ENCODE peak calls at places on chromosome 3, in eight cellular contexts. M is fibroblast of villous mesenchyme, Y is fibroblast of lung, S is AG04450, V is cardiac fibroblast, F is lower lobe of right lung, Z is colonic mucosa, L is IMR-90. E is an unnamed sample.

GRCh38 chr3:73786346-73786807 is 161.6 kb upstream of the PDZRN3 start:
- DNase-seq in L (peak; percentile 97), Y (peak; percentile 89), V (peak; percentile 84), Z (no peak), S (peak; percentile 73), M (peak; percentile 50), F (no peak), E (peak; percentile 86)

GRCh38 chr3:159237221-159237620 is 435.4 kb downstream of the MFSD1 start:
- DNase-seq in F (no peak), M (no peak), Z (no peak), L (no peak), Y (no peak), S (no peak), V (no peak), E (no peak)

GRCh38 chr3:45225465-45226205 is 452 bp downstream of the TMEM158 start:
- DNase-seq in L (no peak), S (no peak), V (peak; percentile 33), Y (no peak), M (no peak), F (peak; percentile 55), Z (no peak), E (peak; percentile 46)

GRCh38 chr3:150183619-150184425 is 213.1 kb upstream of the PFN2 start:
- DNase-seq in F (peak; percentile 62), Y (peak; percentile 86), L (peak; percentile 83), V (peak; percentile 84), M (peak; percentile 80), S (peak; percentile 46), Z (peak; percentile 62), E (peak; percentile 88)

GRCh38 chr3:97940034-97940433 is 32.2 kb downstream of the RIOX2 start:
- DNase-seq in Z (no peak), F (no peak), L (no peak), Y (no peak), S (no peak), V (peak; percentile 19), M (no peak), E (peak; percentile 22)

GRCh38 chr3:136366289-136366688 is 116.1 kb downstream of the PCCB start:
- DNase-seq in F (no peak), V (peak; percentile 39), Y (peak; percentile 84), Z (no peak), S (peak; percentile 10), L (peak; percentile 68), M (peak; percentile 58), E (peak; percentile 54)

GRCh38 chr3:35422826-35423601 is 216.3 kb upstream of the ARPP21 start:
- DNase-seq in M (peak; percentile 1), F (no peak), V (peak; percentile 25), L (no peak), Z (no peak), S (no peak), Y (no peak), E (peak; percentile 83)

GRCh38 chr3:45241206-45241605 is 15.1 kb upstream of the TMEM158 start:
- DNase-seq in M (no peak), Z (no peak), V (no peak), F (no peak), Y (no peak), S (no peak), L (no peak), E (no peak)

GRCh38 chr3:134860141-134860540 is 65.1 kb downstream of the EPHB1 start:
- DNase-seq in Z (no peak), V (no peak), Y (no peak), S (no peak), L (no peak), F (no peak), M (no peak), E (no peak)

GRCh38 chr3:38458796-38459498 is 5.3 kb downstream of the ACVR2B start:
- DNase-seq in Z (peak; percentile 68), S (no peak), M (peak; percentile 38), L (peak; percentile 22), V (peak; percentile 63), Y (peak; percentile 40), F (peak; percentile 80), E (no peak)

GRCh38 chr3:48011771-48012170 is 4.4 kb downstream of the MAP4 start:
- DNase-seq in V (no peak), L (no peak), Z (no peak), F (no peak), Y (no peak), M (no peak), S (no peak), E (no peak)
- TF ChIP-seq CTCF in V (no peak), L (no peak), Z (no peak), F (no peak), Y (no peak), M (no peak), S (no peak), E (no peak)

GRCh38 chr3:12289562-12289961 is 692 bp downstream of the PPARG start:
- DNase-seq in Z (no peak), Y (no peak), M (no peak), L (no peak), S (no peak), F (no peak), V (no peak), E (no peak)

GRCh38 chr3:12287727-12288465 is 974 bp upstream of the PPARG start:
- DNase-seq in F (peak; percentile 70), Z (peak; percentile 47), S (no peak), Y (peak; percentile 47), L (no peak), M (peak; percentile 34), V (peak; percentile 67), E (peak; percentile 51)

GRCh38 chr3:12286927-12287726 is 1.7 kb upstream of the PPARG start:
- DNase-seq in L (no peak), Z (peak; percentile 54), F (peak; percentile 52), V (peak; percentile 29), M (no peak), Y (peak; percentile 40), S (no peak), E (peak; percentile 29)

GRCh38 chr3:12286504-12286903 is 2.4 kb upstream of the PPARG start:
- DNase-seq in Z (no peak), Y (no peak), M (no peak), L (no peak), F (no peak), V (no peak), S (no peak), E (no peak)

DNA sequence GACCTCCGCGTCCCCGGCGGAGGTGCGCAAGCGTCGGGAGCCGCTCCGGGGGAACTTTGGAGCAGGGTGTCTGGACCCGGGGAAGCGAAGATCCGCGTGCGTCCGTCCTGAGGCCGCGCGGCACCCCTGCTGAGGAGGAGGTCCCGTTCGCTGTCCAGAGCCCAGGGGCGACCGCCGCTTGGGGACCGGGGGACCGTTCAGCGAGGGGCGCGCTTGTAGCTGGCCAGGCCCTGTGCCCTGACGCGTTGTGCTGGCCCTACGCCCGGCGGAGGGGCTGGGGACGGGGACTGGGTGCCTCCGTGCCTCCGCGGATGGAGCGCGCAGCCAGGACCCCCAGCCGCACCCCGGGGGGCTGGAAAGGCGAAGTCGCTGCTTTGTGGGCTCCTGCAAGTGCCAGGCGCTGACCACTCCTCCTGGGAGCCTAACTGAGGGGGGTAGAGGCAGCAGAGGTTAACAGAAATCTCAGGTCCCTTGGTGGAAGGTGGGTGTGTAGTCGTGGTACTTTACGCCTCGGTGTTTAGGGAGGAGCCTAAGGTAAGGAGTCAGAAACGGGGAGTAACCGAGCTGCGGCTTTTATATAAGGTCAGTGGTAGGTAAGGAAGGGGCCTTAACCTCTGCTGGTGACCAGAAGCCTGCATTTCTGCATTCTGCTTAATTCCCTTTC is at the start of gene PPARG:
- DNase-seq in Y (peak; percentile 66), F (peak; percentile 62), V (peak; percentile 68), M (peak; percentile 32), S (no peak), L (no peak), Z (peak; percentile 85), E (peak; percentile 55)
- H3K4me3 ChIP-seq in Y (peak within 1 kb of the TSS; percentile 80), F (peak within 1 kb of the TSS; percentile 75), V (peak within 1 kb of the TSS; percentile 93), M (peak within 1 kb of the TSS; percentile 70), S (peak within 1 kb of the TSS; percentile 77), L (peak within 1 kb of the TSS; percentile 95), Z (peak within 1 kb of the TSS; percentile 83), E (peak within 1 kb of the TSS; percentile 87)

GRCh38 chr3:88057650-88058321 is 1.0 kb downstream of the CGGBP1 start:
- DNase-seq in Y (peak; percentile 52), M (peak; percentile 37), V (peak; percentile 51), L (peak; percentile 20), S (no peak), F (no peak), Z (no peak), E (peak; percentile 59)
- TF ChIP-seq CTCF in Y (no peak), M (peak; percentile 26), V (peak; percentile 29), L (peak; percentile 25), S (peak; percentile 38), F (no peak), Z (no peak), E (peak; percentile 56)

GRCh38 chr3:12870942-12871341 is 29.6 kb upstream of the RPL32 start:
- DNase-seq in Y (no peak), F (no peak), M (peak; percentile 14), V (no peak), Z (no peak), L (peak; percentile 33), S (no peak), E (no peak)

GRCh38 chr3:12866836-12867235 is 25.5 kb upstream of the RPL32 start:
- DNase-seq in L (no peak), V (no peak), M (no peak), Y (no peak), F (no peak), Z (no peak), S (no peak), E (no peak)

GRCh38 chr3:12871404-12871983 is 30.1 kb upstream of the RPL32 start:
- DNase-seq in V (no peak), S (no peak), Z (no peak), M (no peak), F (no peak), L (no peak), Y (no peak), E (no peak)

GRCh38 chr3:12868039-12869024 is 27.0 kb upstream of the RPL32 start:
- DNase-seq in S (peak; percentile 61), F (peak; percentile 90), V (peak; percentile 91), M (peak; percentile 84), L (peak; percentile 87), Y (peak; percentile 89), Z (peak; percentile 84), E (peak; percentile 92)

DNA sequence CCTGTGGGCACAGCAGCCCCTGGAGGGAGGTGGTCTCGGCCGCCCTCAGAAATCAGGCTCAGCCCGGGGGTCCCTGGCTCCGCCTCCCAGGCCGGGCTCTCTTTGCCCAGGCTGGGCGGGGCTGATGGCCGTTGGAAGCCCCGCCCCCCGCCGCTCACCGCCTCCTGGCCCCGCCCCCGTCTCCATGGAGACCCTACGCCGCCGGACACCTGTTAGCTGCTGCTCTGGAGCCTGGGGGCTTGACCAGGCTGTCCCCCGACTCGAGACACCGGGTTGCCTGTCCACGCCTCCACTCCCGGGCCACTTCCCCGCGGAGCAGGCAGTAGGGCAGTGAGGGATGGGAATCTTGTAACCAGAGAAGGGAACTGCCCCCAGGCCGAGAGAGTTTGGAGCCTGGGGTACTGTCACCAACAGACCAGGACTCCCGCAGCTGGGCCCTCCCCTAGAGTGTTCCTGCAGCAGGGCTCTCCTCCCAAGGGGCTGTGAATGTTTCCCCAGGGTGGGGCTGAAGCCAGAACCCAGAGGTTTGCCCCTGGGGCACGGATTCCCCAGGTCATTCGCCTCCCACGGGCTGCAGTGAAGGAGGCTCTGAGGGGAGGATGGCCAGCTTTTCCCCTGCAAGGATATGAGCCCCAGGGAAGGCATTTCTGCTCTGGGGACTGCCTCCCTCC is 27.8 kb upstream of the RPL32 start:
- DNase-seq in Y (no peak), F (peak; percentile 76), V (peak; percentile 10), Z (peak; percentile 70), S (no peak), M (no peak), L (no peak), E (peak; percentile 14)
- H3K4me3 ChIP-seq in Y (no peak overlapping the region), F (peak overlapping the region; percentile 45), V (peak overlapping the region; percentile 15), Z (no peak overlapping the region), S (peak overlapping the region; percentile 13), M (no peak overlapping the region), L (no peak overlapping the region), E (peak overlapping the region; percentile 45)

GRCh38 chr3:10299175-10299574 is 6.4 kb upstream of the GHRL start:
- DNase-seq in L (peak; percentile 17), F (no peak), M (peak; percentile 56), S (no peak), V (peak; percentile 41), Y (no peak), Z (no peak), E (peak; percentile 56)
- TF ChIP-seq CTCF in L (no peak), F (no peak), M (peak; percentile 18), S (peak; percentile 1), V (no peak), Y (no peak), Z (no peak), E (peak; percentile 52)